ENCODE peak calls at places on chromosomes 7 and 10, in ten cellular contexts. N is effector CD4-positive, alpha-beta T cell; U is coronary artery; E is neural crest cell; G is HCT116; O is cardiac fibroblast; P is HepG2; B is NCI-H345; Q is GM04504; D is adipocyte. C is an unnamed sample.

GRCh38 chr10:89659185-89660131 is 14.4 kb upstream of the PANK1 start:
- DNase-seq in N (no peak), U (no peak), E (no peak), G (no peak), O (peak), P (no peak), B (no peak), Q (peak), D (peak), C (no peak)

GRCh38 chr7:66142996-66143395 is 28.3 kb downstream of the CRCP start:
- DNase-seq in N (no peak), U (no peak), E (no peak), G (no peak), O (no peak), P (peak), B (no peak), Q (no peak), D (no peak), C (no peak)

GRCh38 chr7:44060091-44060947 is 5.0 kb downstream of the PGAM2 start:
- DNase-seq in N (no peak), U (peak), E (no peak), G (no peak), O (no peak), P (no peak), B (no peak), Q (no peak), D (no peak), C (no peak)

GRCh38 chr7:100827330-100828226 is at the start of gene EPHB4:
- DNase-seq in N (no peak), U (no peak), E (peak), G (peak), O (peak), P (peak), B (no peak), Q (peak), D (peak), C (no peak)

GRCh38 chr7:156459067-156459466 is 181.5 kb upstream of the RNF32 start:
- DNase-seq in N (no peak), U (no peak), E (no peak), G (no peak), O (no peak), P (no peak), B (no peak), Q (no peak), D (no peak), C (no peak)

GRCh38 chr10:117346574-117346973 is 28.7 kb downstream of the PDZD8 start:
- DNase-seq in N (no peak), U (no peak), E (no peak), G (no peak), O (no peak), P (no peak), B (no peak), Q (no peak), D (no peak), C (no peak)

GRCh38 chr10:70613941-70614340 is 11.4 kb upstream of the PRF1 start:
- DNase-seq in N (no peak), U (no peak), E (no peak), G (no peak), O (no peak), P (no peak), B (no peak), Q (no peak), D (no peak), C (no peak)

GRCh38 chr7:47266131-47266706 is 315.7 kb downstream of the TNS3 start:
- DNase-seq in N (no peak), U (no peak), E (peak), G (peak), O (peak), P (peak), B (peak), Q (peak), D (peak), C (no peak)

GRCh38 chr10:92891885-92892705 is 43.8 kb downstream of the EXOC6 start:
- DNase-seq in N (no peak), U (no peak), E (no peak), G (peak), O (peak), P (peak), B (peak), Q (peak), D (peak), C (no peak)

GRCh38 chr7:35268953-35269352 is 15.1 kb upstream of the TBX20 start:
- DNase-seq in N (no peak), U (no peak), E (no peak), G (no peak), O (no peak), P (no peak), B (no peak), Q (no peak), D (no peak), C (no peak)

GRCh38 chr10:6128087-6128486 is 39.3 kb downstream of the RBM17 start:
- DNase-seq in N (no peak), U (peak), E (no peak), G (no peak), O (no peak), P (no peak), B (no peak), Q (no peak), D (no peak), C (no peak)

GRCh38 chr10:102119417-102120141 is 589 bp downstream of the LDB1 start:
- DNase-seq in N (peak), U (peak), E (no peak), G (peak), O (peak), P (no peak), B (peak), Q (peak), D (peak), C (peak)

GRCh38 chr10:88952647-88953111 is at the start of gene ACTA2:
- DNase-seq in N (no peak), U (peak), E (no peak), G (no peak), O (peak), P (no peak), B (no peak), Q (no peak), D (peak), C (no peak)

C was measured in DMS79.